ENCODE peak calls at places on chromosomes 2 and 18, in seven cellular contexts. One of them, this sample, is unnamed.

GRCh38 chr2:10901160-10901559 is 10.6 kb upstream of the KCNF1 start:
- DNase-seq in brain microvascular endothelial cell: no peak
- DNase-seq in chondrocyte: no peak
- DNase-seq in choroid plexus epithelial cell: no peak
- DNase-seq in A172: peak; percentile 53
- DNase-seq in renal cortical epithelial cell: peak; percentile 33
- DNase-seq in T-helper 17 cell: no peak
- DNase-seq in this sample: peak; percentile 71

GRCh38 chr2:151289972-151290335 is 486 bp upstream of the NMI start:
- DNase-seq in A172: peak; percentile 46
- DNase-seq in chondrocyte: no peak
- DNase-seq in brain microvascular endothelial cell: no peak
- DNase-seq in renal cortical epithelial cell: peak; percentile 67
- DNase-seq in T-helper 17 cell: no peak
- DNase-seq in choroid plexus epithelial cell: no peak
- DNase-seq in this sample: no peak

GRCh38 chr2:127014630-127015029 is 92.3 kb downstream of the BIN1 start:
- DNase-seq in renal cortical epithelial cell: peak; percentile 58
- DNase-seq in choroid plexus epithelial cell: peak; percentile 99
- DNase-seq in brain microvascular endothelial cell: peak; percentile 97
- DNase-seq in T-helper 17 cell: no peak
- DNase-seq in chondrocyte: no peak
- DNase-seq in A172: peak; percentile 53
- DNase-seq in this sample: peak; percentile 89

GRCh38 chr2:189285351-189285750 is 105.8 kb upstream of the COL5A2 start:
- DNase-seq in choroid plexus epithelial cell: peak; percentile 70
- DNase-seq in A172: no peak
- DNase-seq in renal cortical epithelial cell: no peak
- DNase-seq in T-helper 17 cell: no peak
- DNase-seq in chondrocyte: no peak
- DNase-seq in brain microvascular endothelial cell: peak; percentile 34
- DNase-seq in this sample: no peak

GRCh38 chr2:85288244-85288725 is 39.5 kb downstream of the TGOLN2 start:
- DNase-seq in A172: peak; percentile 67
- DNase-seq in chondrocyte: no peak
- DNase-seq in T-helper 17 cell: no peak
- DNase-seq in choroid plexus epithelial cell: peak; percentile 72
- DNase-seq in brain microvascular endothelial cell: peak; percentile 38
- DNase-seq in renal cortical epithelial cell: peak; percentile 71
- DNase-seq in this sample: peak; percentile 82

GRCh38 chr2:1881998-1882397 is 137.7 kb upstream of the PXDN start:
- DNase-seq in A172: no peak
- DNase-seq in brain microvascular endothelial cell: no peak
- DNase-seq in chondrocyte: no peak
- DNase-seq in renal cortical epithelial cell: no peak
- DNase-seq in T-helper 17 cell: no peak
- DNase-seq in choroid plexus epithelial cell: no peak
- DNase-seq in this sample: no peak

GRCh38 chr2:143139835-143140393 is 10.7 kb downstream of the ARHGAP15 start:
- DNase-seq in brain microvascular endothelial cell: no peak
- DNase-seq in A172: no peak
- DNase-seq in chondrocyte: no peak
- DNase-seq in choroid plexus epithelial cell: no peak
- DNase-seq in T-helper 17 cell: no peak
- DNase-seq in renal cortical epithelial cell: no peak
- DNase-seq in this sample: no peak

GRCh38 chr2:218806346-218806978 is 24.5 kb downstream of the CYP27A1 start:
- DNase-seq in A172: peak; percentile 95
- DNase-seq in chondrocyte: no peak
- DNase-seq in choroid plexus epithelial cell: peak; percentile 100
- DNase-seq in T-helper 17 cell: no peak
- DNase-seq in renal cortical epithelial cell: peak; percentile 99
- DNase-seq in brain microvascular endothelial cell: peak; percentile 99
- DNase-seq in this sample: peak; percentile 85

GRCh38 chr18:26511339-26512071 is 36.8 kb downstream of the KCTD1 start:
- DNase-seq in T-helper 17 cell: no peak
- DNase-seq in brain microvascular endothelial cell: no peak
- DNase-seq in A172: no peak
- DNase-seq in chondrocyte: no peak
- DNase-seq in renal cortical epithelial cell: peak; percentile 69
- DNase-seq in choroid plexus epithelial cell: no peak
- DNase-seq in this sample: no peak

GRCh38 chr2:239213420-239214101 is 187.3 kb downstream of the HDAC4 start:
- DNase-seq in brain microvascular endothelial cell: no peak
- DNase-seq in T-helper 17 cell: no peak
- DNase-seq in renal cortical epithelial cell: no peak
- DNase-seq in A172: no peak
- DNase-seq in choroid plexus epithelial cell: no peak
- DNase-seq in chondrocyte: no peak
- DNase-seq in this sample: no peak

GRCh38 chr2:81901017-81901416 is 1596.5 kb upstream of the LRRTM1 start:
- DNase-seq in choroid plexus epithelial cell: peak; percentile 4
- DNase-seq in brain microvascular endothelial cell: no peak
- DNase-seq in T-helper 17 cell: no peak
- DNase-seq in renal cortical epithelial cell: peak; percentile 3
- DNase-seq in A172: peak; percentile 14
- DNase-seq in chondrocyte: no peak
- DNase-seq in this sample: no peak

GRCh38 chr2:68776124-68776523 is 41.5 kb downstream of the ARHGAP25 start:
- DNase-seq in chondrocyte: no peak
- DNase-seq in brain microvascular endothelial cell: no peak
- DNase-seq in A172: no peak
- DNase-seq in renal cortical epithelial cell: no peak
- DNase-seq in choroid plexus epithelial cell: no peak
- DNase-seq in T-helper 17 cell: no peak
- DNase-seq in this sample: no peak

GRCh38 chr18:10354241-10354811 is 100.1 kb upstream of the APCDD1 start:
- DNase-seq in chondrocyte: no peak
- DNase-seq in choroid plexus epithelial cell: no peak
- DNase-seq in A172: no peak
- DNase-seq in renal cortical epithelial cell: no peak
- DNase-seq in T-helper 17 cell: no peak
- DNase-seq in brain microvascular endothelial cell: no peak
- DNase-seq in this sample: no peak

GRCh38 chr2:72757177-72757775 is 68.6 kb downstream of the EXOC6B start:
- DNase-seq in A172: peak; percentile 95
- DNase-seq in brain microvascular endothelial cell: peak; percentile 93
- DNase-seq in T-helper 17 cell: no peak
- DNase-seq in chondrocyte: no peak
- DNase-seq in renal cortical epithelial cell: no peak
- DNase-seq in choroid plexus epithelial cell: peak; percentile 84
- DNase-seq in this sample: no peak

GRCh38 chr2:100291152-100291970 is 30.9 kb downstream of the LONRF2 start:
- DNase-seq in choroid plexus epithelial cell: peak; percentile 96
- DNase-seq in brain microvascular endothelial cell: peak; percentile 97
- DNase-seq in T-helper 17 cell: peak; percentile 37
- DNase-seq in renal cortical epithelial cell: peak; percentile 91
- DNase-seq in A172: peak; percentile 99
- DNase-seq in chondrocyte: no peak
- DNase-seq in this sample: peak; percentile 99

This sample was measured in HT1080.